ENCODE peak calls at places on chromosomes 3 and 15, in four cellular contexts. Q is T-helper 17 cell, A is MCF 10A, V is NCI-H2081. G is an unnamed sample.

GRCh38 chr3:10283638-10284037 is 9.1 kb downstream of the GHRL start:
- DNase-seq in Q (no peak), A (peak), V (peak), G (no peak)

GRCh38 chr3:178483704-178484103 is 52.5 kb upstream of the KCNMB2 start:
- DNase-seq in Q (no peak), A (no peak), V (no peak), G (no peak)

GRCh38 chr15:98154863-98155262 is 194.4 kb downstream of the ARRDC4 start:
- DNase-seq in Q (no peak), A (peak), V (no peak), G (no peak)

GRCh38 chr3:55165704-55166103 is 237.8 kb upstream of the LRTM1 start:
- DNase-seq in Q (no peak), A (no peak), V (no peak), G (no peak)

GRCh38 chr3:81663114-81663513 is 98.3 kb downstream of the GBE1 start:
- DNase-seq in Q (no peak), A (no peak), V (no peak), G (no peak)

GRCh38 chr15:86362556-86362955 is 282.9 kb downstream of the AGBL1 start:
- DNase-seq in Q (no peak), A (peak), V (no peak), G (no peak)

GRCh38 chr3:197949767-197950660 is at the start of gene RPL35A:
- DNase-seq in Q (peak), A (peak), V (peak), G (peak)

GRCh38 chr3:84108442-84108971 is 850.3 kb upstream of the CADM2 start:
- DNase-seq in Q (no peak), A (peak), V (no peak), G (peak)

GRCh38 chr3:42118762-42119361 is 27.7 kb downstream of the TRAK1 start:
- DNase-seq in Q (no peak), A (peak), V (no peak), G (peak)